ENCODE peak calls at places on chromosomes 7 and 10, in seven cellular contexts. V, E, H, S, L, U and D are unnamed samples.

GRCh38 chr10:89074120-89074519 is 83.5 kb downstream of the FAS start:
- DNase-seq in V (peak; percentile 90), E (peak; percentile 55), H (no peak), S (peak; percentile 60), L (peak; percentile 21), U (peak; percentile 51), D (no peak)

GRCh38 chr10:28087675-28088351 is 88.9 kb upstream of the ODAD2 start:
- DNase-seq in V (peak; percentile 48), E (peak; percentile 72), H (no peak), S (peak; percentile 76), L (no peak), U (no peak), D (peak; percentile 59)

GRCh38 chr10:74151879-74152722 is 1.1 kb downstream of the ADK start:
- DNase-seq in V (no peak), E (no peak), H (no peak), S (no peak), L (no peak), U (no peak), D (no peak)

GRCh38 chr7:157875230-157876179 is 538.7 kb downstream of the DNAJB6 start:
- DNase-seq in V (no peak), E (no peak), H (peak; percentile 23), S (no peak), L (no peak), U (no peak), D (no peak)

GRCh38 chr7:142880886-142881505 is 4.5 kb downstream of the TRPV6 start:
- DNase-seq in V (peak; percentile 35), E (peak; percentile 11), H (peak; percentile 37), S (peak; percentile 3), L (no peak), U (no peak), D (no peak)

GRCh38 chr7:107446531-107446930 is 23.3 kb upstream of the GPR22 start:
- DNase-seq in V (peak; percentile 54), E (peak; percentile 64), H (no peak), S (peak; percentile 47), L (no peak), U (no peak), D (peak; percentile 25)

GRCh38 chr10:103554488-103555320 is 61.2 kb downstream of the NEURL1 start:
- DNase-seq in V (peak; percentile 63), E (peak; percentile 64), H (no peak), S (peak; percentile 28), L (peak; percentile 70), U (peak; percentile 33), D (no peak)

GRCh38 chr10:34514290-34514689 is 300.8 kb downstream of the PARD3 start:
- DNase-seq in V (no peak), E (peak; percentile 63), H (no peak), S (no peak), L (no peak), U (no peak), D (no peak)

GRCh38 chr10:60896715-60897114 is 47.3 kb downstream of the RHOBTB1 start:
- DNase-seq in V (peak; percentile 89), E (peak; percentile 55), H (no peak), S (no peak), L (no peak), U (no peak), D (no peak)

GRCh38 chr7:6730343-6730633 is 23.5 kb upstream of the ZNF12 start:
- DNase-seq in V (no peak), E (no peak), H (no peak), S (peak; percentile 38), L (no peak), U (no peak), D (no peak)

GRCh38 chr10:5944389-5945202 is 32.7 kb downstream of the IL15RA start:
- DNase-seq in V (peak; percentile 100), E (peak; percentile 100), H (peak; percentile 67), S (peak; percentile 99), L (peak; percentile 73), U (peak; percentile 93), D (peak; percentile 99)

GRCh38 chr7:38929460-38930171 is 20.6 kb upstream of the VPS41 start:
- DNase-seq in V (no peak), E (peak; percentile 60), H (no peak), S (no peak), L (no peak), U (no peak), D (no peak)

GRCh38 chr7:43615558-43616145 is 32.7 kb downstream of the STK17A start:
- DNase-seq in V (no peak), E (no peak), H (no peak), S (no peak), L (no peak), U (no peak), D (no peak)

GRCh38 chr10:58796834-58797233 is 284.2 kb downstream of the BICC1 start:
- DNase-seq in V (no peak), E (peak; percentile 34), H (no peak), S (no peak), L (no peak), U (no peak), D (no peak)

GRCh38 chr10:3399756-3400155 is 227.2 kb upstream of the PITRM1 start:
- DNase-seq in V (no peak), E (no peak), H (no peak), S (peak; percentile 5), L (no peak), U (no peak), D (no peak)

GRCh38 chr10:102669206-102670064 is 25.2 kb downstream of the TRIM8 start:
- DNase-seq in V (no peak), E (peak; percentile 50), H (peak; percentile 35), S (no peak), L (no peak), U (peak; percentile 56), D (no peak)

GRCh38 chr10:133230023-133230319 is at the start of gene UTF1:
- DNase-seq in V (no peak), E (no peak), H (no peak), S (no peak), L (no peak), U (no peak), D (no peak)
- H3K4me3 ChIP-seq in V (no peak within 1 kb of the TSS), E (no peak within 1 kb of the TSS), H (no peak within 1 kb of the TSS), S (no peak within 1 kb of the TSS), L (no peak within 1 kb of the TSS), U (no peak within 1 kb of the TSS), D (no peak within 1 kb of the TSS)

DNA sequence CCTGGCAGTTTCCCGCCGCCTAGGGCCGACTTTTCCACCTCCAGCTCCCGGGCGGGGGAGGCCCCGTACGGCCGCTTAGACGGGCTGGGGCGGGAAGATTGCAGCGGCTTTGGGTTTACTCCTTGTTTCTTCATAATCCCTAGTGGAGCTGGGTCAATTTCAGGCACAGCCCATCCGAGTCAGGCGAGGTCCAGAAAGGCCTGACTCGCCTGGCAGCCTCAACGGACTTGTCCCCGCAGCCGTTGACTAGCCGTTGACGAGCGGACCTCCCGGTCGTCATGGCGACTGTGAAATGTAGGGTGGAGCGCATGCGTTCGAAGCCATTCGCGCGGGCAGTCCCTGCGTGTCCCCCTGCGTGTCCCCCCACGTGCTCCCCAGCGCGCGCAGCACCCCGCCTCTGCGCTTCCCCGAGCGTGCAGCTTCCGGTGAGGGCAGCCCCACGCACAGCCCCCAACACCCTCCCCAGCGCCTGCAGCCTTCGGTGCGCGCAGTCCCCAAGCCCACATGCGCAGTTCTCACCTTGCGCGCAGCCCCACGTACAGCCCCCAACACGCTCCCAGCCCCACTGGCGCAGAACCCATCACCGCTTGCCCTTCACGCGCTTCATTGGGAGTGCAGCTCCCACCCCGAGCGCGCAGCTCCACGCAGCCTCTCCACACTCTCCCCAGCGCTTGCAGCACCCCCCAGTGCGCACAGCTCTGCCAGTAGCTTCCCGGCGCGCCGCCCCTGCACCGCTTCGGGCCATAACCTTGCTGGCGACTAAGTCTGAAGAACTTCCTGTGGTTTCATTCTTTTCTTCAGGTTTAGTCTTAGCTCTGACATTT is 67.8 kb downstream of the TBX20 start:
- DNase-seq in V (peak; percentile 40), E (peak; percentile 79), H (no peak), S (peak; percentile 56), L (peak; percentile 43), U (peak; percentile 43), D (no peak)
- H3K4me3 ChIP-seq in V (peak overlapping the region; percentile 64), E (no peak overlapping the region), H (no peak overlapping the region), S (peak overlapping the region; percentile 39), L (peak overlapping the region; percentile 34), U (peak overlapping the region; percentile 52), D (peak overlapping the region; percentile 29)

DNA sequence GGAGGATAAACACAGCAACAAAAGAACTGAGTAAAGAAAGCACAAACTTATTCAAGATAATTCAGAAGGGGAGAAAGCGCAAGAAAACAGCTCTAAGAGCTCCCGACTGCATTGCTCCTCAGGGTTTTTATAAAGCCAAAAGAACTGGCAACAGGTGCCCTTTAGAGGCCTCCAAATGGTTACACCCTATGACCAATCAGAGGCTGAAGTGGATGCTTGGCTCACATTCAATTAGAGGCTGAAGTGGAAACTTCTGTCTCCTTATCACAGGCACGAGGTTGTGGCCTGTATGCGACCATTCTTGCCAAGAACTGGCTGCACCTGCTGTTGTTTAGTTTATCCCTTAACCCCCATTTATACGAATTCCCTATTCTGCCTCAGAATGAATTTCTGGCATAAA is 504.6 kb downstream of the NXPH1 start:
- DNase-seq in V (no peak), E (no peak), H (no peak), S (no peak), L (no peak), U (no peak), D (no peak)
- H3K4me3 ChIP-seq in V (no peak overlapping the region), E (no peak overlapping the region), H (no peak overlapping the region), S (no peak overlapping the region), L (no peak overlapping the region), U (no peak overlapping the region), D (no peak overlapping the region)

DNA sequence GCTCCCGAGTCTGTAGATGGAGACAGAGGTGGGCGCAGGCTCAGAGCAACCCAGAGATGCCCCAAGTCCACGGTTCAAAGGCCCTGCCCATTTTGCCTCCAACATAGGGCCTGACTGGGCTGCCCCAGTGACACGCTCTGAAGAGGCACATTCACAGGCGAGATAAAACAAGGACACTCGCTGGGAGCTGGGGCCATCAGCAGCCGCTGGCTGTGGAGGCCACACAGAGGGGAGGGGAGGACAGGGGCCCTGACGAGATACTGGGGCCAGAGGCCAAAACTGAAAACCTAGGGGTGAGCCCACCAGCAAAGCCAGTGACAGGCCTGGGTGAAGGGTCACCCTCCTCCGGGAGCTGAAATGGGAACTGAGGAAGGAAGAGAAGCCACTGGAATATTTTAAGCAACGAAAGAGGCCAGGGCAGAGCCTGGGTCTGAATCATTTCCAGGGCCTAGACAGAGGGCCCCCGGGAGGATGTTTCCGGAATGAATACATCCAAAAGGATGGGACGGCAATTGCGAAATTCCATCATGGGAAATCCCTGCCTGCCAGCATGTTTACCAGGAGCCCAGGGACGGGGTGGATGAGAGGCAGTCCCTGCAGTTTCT is 28.8 kb upstream of the HSPA12A start:
- DNase-seq in V (peak; percentile 82), E (peak; percentile 81), H (no peak), S (peak; percentile 42), L (peak; percentile 67), U (peak; percentile 57), D (peak; percentile 35)
- H3K4me3 ChIP-seq in V (no peak overlapping the region), E (no peak overlapping the region), H (no peak overlapping the region), S (no peak overlapping the region), L (no peak overlapping the region), U (no peak overlapping the region), D (no peak overlapping the region)

DNA sequence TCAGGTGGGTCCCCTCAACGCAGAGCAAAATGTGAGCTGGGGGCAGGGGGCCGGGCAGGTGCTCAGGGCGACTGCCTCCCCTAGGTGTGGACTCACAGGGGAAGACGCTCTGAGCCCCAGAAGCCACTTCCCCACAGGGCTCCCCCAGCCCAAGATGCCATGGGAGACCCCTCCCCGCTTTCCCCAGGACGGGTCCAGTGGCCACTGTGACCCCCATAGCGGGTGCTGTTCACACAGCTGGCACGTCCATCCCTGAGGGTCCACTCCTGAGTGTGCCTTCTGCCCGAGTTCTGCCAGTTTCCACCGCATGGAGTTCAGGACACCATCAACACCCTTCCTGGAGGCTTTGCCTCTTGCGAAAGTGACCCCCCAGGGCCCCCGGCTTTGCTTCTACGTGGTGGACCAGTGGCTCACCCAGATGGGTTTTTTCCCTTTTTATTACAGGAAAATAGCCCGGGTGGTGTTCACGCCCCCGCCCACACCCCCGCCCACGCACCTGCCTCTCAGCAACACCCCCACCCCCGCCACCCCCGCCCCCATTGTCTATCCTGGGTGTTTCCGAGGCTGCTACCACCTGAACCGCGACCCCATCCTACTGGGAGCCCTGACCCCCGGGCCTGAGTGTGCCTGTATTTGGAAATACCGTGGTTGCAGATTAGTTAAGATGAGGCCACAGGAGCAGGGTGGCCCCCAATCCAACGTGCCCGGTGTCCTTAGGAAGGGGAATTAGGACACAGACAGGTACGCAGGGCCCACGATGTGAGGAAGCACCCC is 32.0 kb downstream of the ADAP1 start:
- DNase-seq in V (no peak), E (no peak), H (no peak), S (no peak), L (peak; percentile 23), U (no peak), D (no peak)
- H3K4me3 ChIP-seq in V (no peak overlapping the region), E (no peak overlapping the region), H (no peak overlapping the region), S (no peak overlapping the region), L (no peak overlapping the region), U (no peak overlapping the region), D (no peak overlapping the region)